ENCODE peak calls at places on chromosomes 7 and 10, in four cellular contexts. M, I, B and C are unnamed samples.

GRCh38 chr7:73971701-73972341 is 56.2 kb upstream of the ELN start:
- DNase-seq in M (peak; percentile 16), I (no peak), B (peak; percentile 11), C (no peak)

GRCh38 chr10:129965940-129966339 is 1.9 kb upstream of the EBF3 start:
- DNase-seq in M (no peak), I (no peak), B (no peak), C (no peak)

GRCh38 chr10:69738071-69738470 is 63.6 kb upstream of the COL13A1 start:
- DNase-seq in M (no peak), I (no peak), B (no peak), C (no peak)

GRCh38 chr10:119701861-119702260 is 24.0 kb upstream of the INPP5F start:
- DNase-seq in M (no peak), I (peak; percentile 15), B (no peak), C (no peak)

GRCh38 chr10:69180525-69181204 is 631 bp downstream of the SUPV3L1 start:
- DNase-seq in M (peak; percentile 4), I (no peak), B (peak; percentile 71), C (no peak)

GRCh38 chr7:100102950-100103840 is 1.8 kb downstream of the AP4M1 start:
- DNase-seq in M (no peak), I (no peak), B (no peak), C (no peak)

GRCh38 chr7:7535688-7536087 is at the start of gene COL28A1:
- DNase-seq in M (no peak), I (no peak), B (no peak), C (no peak)

GRCh38 chr7:74012842-74013249 is 15.1 kb upstream of the ELN start:
- DNase-seq in M (no peak), I (no peak), B (peak; percentile 50), C (peak; percentile 26)

GRCh38 chr10:75586814-75587213 is 155.4 kb downstream of the LRMDA start:
- DNase-seq in M (no peak), I (no peak), B (no peak), C (no peak)

GRCh38 chr7:129553861-129554530 is 51.7 kb downstream of the SMKR1 start:
- DNase-seq in M (no peak), I (no peak), B (no peak), C (no peak)

GRCh38 chr7:112743811-112744210 is 46.4 kb downstream of the TMEM168 start:
- DNase-seq in M (no peak), I (no peak), B (no peak), C (no peak)

GRCh38 chr10:45495438-45496152 is 121.6 kb downstream of the ALOX5 start:
- DNase-seq in M (peak; percentile 33), I (no peak), B (peak; percentile 55), C (no peak)

GRCh38 chr7:158355456-158356065 is 232.1 kb downstream of the PTPRN2 start:
- DNase-seq in M (peak; percentile 20), I (peak; percentile 17), B (no peak), C (no peak)

GRCh38 chr10:47311193-47311899 is 10.9 kb upstream of the GDF2 start:
- DNase-seq in M (peak; percentile 9), I (no peak), B (peak; percentile 56), C (no peak)

GRCh38 chr10:76297787-76298281 is 866.4 kb downstream of the LRMDA start:
- DNase-seq in M (no peak), I (peak; percentile 77), B (no peak), C (no peak)

GRCh38 chr7:129530881-129531391 is 28.6 kb downstream of the SMKR1 start:
- DNase-seq in M (peak; percentile 62), I (peak; percentile 58), B (no peak), C (no peak)

GRCh38 chr7:24723178-24723530 is 34.1 kb downstream of the GSDME start:
- DNase-seq in M (no peak), I (no peak), B (no peak), C (no peak)

GRCh38 chr7:123643495-123644428 is 11.9 kb upstream of the LMOD2 start:
- DNase-seq in M (peak; percentile 13), I (peak; percentile 60), B (no peak), C (no peak)

GRCh38 chr7:112205348-112206237 is 606 bp downstream of the DOCK4 start:
- DNase-seq in M (peak; percentile 68), I (peak; percentile 48), B (peak; percentile 48), C (no peak)

GRCh38 chr7:90401989-90402388 is 1.3 kb upstream of the CLDN12 start:
- DNase-seq in M (no peak), I (no peak), B (no peak), C (no peak)

GRCh38 chr7:122429926-122430325 is 125.4 kb upstream of the FEZF1 start:
- DNase-seq in M (no peak), I (no peak), B (no peak), C (no peak)

GRCh38 chr10:71840177-71840711 is 10.8 kb downstream of the PSAP start:
- DNase-seq in M (peak; percentile 88), I (no peak), B (no peak), C (no peak)
- TF ChIP-seq POLR2AphosphoS2 in M (no peak), I (no peak), B (no peak), C (no peak)

DNA sequence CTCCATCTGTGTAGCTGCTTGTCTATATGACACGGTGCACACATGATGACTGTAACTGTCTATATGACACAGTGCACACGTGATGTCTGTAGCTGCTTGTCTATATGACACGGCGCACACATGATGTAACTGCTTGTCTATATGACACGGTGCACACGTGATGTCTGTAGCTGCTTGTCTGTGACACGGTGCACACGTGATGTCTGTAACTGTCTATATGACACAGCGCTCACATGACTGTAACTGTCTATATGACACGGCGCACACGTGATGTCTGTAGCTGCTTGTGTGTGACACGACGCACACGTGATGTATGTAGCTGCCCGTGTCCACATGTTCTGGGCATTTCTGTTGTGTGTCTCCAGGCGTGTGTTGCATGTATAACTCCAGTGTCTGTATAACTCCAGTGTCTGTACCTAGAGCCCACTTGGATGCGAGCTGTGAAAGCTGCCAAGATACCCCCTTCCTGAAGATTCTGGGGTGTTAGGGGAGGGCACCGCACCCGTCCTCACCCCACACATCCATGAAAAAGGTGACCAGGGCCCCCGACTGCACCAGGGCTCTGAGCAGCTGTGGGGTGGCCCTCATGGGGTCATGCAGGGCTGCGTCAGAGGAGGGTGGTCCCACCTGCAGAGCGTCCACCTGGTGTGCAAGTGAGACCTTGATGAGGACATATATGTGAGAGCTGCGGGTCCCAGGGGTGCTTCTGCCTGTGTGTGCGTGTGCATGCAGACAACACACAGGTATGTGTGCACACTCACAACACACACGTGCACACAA is 137.9 kb downstream of the ELFN1 start:
- DNase-seq in M (no peak), I (no peak), B (no peak), C (no peak)
- TF ChIP-seq POLR2AphosphoS2 in M (no peak), I (no peak), B (no peak), C (no peak)

DNA sequence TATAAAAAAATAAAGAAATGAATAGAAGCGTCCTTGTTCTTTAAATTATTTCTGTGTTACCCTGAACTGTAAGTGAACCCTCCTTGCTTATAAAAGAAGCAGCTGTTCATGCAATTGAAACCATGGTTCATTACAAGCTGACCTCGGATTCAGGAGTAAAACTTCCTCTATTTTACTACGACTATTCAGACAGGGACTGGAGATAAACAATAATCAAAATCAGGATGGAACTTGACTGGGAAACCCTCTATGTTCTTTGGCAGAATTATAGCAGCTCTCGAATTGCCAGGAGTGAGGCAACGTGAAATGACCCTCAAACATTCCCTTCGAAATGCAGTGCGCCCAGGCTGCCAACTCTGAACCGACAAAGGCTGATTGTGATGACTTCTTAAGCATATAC is 172.1 kb downstream of the CYP26A1 start:
- DNase-seq in M (no peak), I (no peak), B (no peak), C (no peak)
- TF ChIP-seq POLR2AphosphoS2 in M (no peak), I (no peak), B (no peak), C (no peak)

DNA sequence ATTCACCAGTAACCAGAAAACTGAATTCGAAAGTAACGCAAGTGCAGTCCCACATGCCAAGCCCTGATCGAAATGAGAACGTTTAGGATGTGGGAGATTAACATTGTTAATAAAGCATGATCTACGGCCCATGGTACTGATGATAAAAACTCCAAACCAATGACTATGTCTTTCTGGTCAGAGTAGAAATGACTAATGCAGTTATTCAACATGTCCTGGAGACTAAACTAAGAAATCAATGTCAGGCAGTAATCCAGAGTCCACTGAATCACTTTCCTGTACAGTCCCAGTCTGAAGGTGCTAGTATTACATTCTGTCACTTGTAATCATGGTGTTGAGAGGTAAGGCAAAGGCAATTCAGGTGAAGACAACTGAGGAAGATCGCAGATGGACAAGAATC is 14.4 kb downstream of the NPSR1 start:
- DNase-seq in M (no peak), I (no peak), B (no peak), C (no peak)
- TF ChIP-seq POLR2AphosphoS2 in M (no peak), I (no peak), B (no peak), C (no peak)

GRCh38 chr10:381805-382204 is 246.6 kb downstream of the ZMYND11 start:
- DNase-seq in M (no peak), I (no peak), B (no peak), C (no peak)
- TF ChIP-seq POLR2AphosphoS2 in M (no peak), I (no peak), B (no peak), C (no peak)

DNA sequence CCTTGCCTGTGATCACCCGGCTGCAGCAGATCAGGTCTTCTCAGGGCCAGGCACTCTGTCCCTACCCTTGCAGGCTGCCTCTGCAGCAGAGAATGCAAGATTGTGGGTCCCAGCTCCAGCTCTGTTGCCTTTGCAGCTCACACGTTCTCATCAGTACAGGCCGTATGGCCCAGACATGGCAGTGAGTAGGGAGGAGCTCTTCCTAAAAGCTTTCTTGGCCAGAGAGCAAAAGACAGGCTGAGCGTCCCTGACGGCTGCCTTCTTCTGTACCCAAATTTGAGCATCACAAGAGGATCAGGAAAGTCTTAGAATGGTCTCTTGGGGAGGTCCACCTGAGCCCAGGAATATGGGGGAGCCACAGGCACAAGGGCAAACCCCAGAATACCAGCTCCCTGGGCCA is 266.4 kb upstream of the ZMIZ1 start:
- DNase-seq in M (no peak), I (no peak), B (no peak), C (no peak)
- TF ChIP-seq POLR2AphosphoS2 in M (no peak), I (no peak), B (no peak), C (no peak)

DNA sequence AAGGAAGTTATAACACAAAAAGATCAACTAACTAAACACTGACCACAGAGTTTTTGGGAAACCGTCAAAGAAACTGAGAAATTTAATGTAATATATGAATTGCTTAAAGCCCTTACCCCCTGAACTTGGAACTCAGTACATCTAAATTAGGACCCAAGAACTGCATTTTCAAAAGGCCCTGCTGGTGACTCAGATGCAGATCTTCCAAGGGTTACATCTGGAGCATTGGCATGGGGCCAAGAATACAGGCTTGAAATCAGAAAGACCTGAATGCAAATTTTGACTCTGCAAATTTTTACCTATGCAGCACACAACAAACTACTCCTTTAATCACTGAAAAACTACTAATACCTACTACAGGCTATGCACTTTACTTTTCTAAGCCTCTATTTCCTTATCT is 43.9 kb downstream of the NSUN6 start:
- DNase-seq in M (peak; percentile 82), I (peak; percentile 37), B (peak; percentile 49), C (no peak)
- TF ChIP-seq POLR2AphosphoS2 in M (no peak), I (no peak), B (no peak), C (no peak)

GRCh38 chr7:95322396-95322795 is 1.9 kb downstream of the PON1 start:
- DNase-seq in M (no peak), I (no peak), B (no peak), C (no peak)
- TF ChIP-seq POLR2AphosphoS2 in M (no peak), I (no peak), B (no peak), C (no peak)

DNA sequence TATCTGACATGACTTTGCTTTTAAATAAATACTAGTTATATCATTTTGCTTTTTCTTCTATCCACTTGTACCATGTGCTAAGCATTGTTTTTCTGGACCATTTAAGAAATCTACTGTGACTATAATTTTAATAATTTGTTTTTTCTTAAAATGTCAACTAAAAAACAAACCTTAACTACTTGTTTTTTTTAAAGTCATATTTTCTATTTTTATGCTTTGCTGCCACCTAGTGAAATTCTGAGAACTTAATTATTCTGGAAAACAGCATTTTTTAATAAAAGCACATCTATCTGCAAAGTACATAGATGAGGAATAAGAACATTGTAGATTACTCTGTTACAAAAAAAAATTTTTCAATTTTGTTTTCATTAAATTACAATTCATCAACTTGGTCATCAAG is 47.4 kb downstream of the ORC5 start:
- DNase-seq in M (peak; percentile 10), I (no peak), B (peak; percentile 18), C (no peak)
- TF ChIP-seq POLR2AphosphoS2 in M (no peak), I (no peak), B (no peak), C (no peak)